ENCODE peak calls at places on chromosomes 2 and 18, in nine cellular contexts. E, C, M, R, X, F, A, G and J are unnamed samples.

GRCh38 chr2:172708247-172708646 is 27.4 kb upstream of the RAPGEF4 start:
- DNase-seq in A (no peak), C (no peak), E (no peak), G (no peak), M (no peak), X (no peak), R (no peak), F (no peak), J (no peak)

GRCh38 chr2:75894170-75894569 is 183.5 kb upstream of the GCFC2 start:
- DNase-seq in X (no peak), A (no peak), M (no peak), R (no peak), G (no peak), C (no peak), F (no peak), E (no peak), J (no peak)

GRCh38 chr2:215431290-215431689 is 4.6 kb downstream of the FN1 start:
- DNase-seq in C (no peak), R (no peak), A (no peak), M (no peak), F (no peak), G (no peak), E (no peak), X (no peak), J (no peak)

GRCh38 chr18:2173464-2173863 is 397.8 kb downstream of the METTL4 start:
- DNase-seq in M (no peak), A (no peak), R (peak; percentile 69), G (no peak), C (no peak), E (no peak), F (peak; percentile 12), X (peak; percentile 22), J (no peak)

GRCh38 chr2:211867845-211868361 is 670.7 kb downstream of the ERBB4 start:
- DNase-seq in C (no peak), G (no peak), R (peak; percentile 0), E (no peak), X (no peak), M (no peak), A (no peak), F (no peak), J (no peak)

GRCh38 chr2:196245746-196246145 is 74.4 kb upstream of the STK17B start:
- DNase-seq in M (no peak), C (no peak), R (no peak), X (no peak), G (no peak), E (no peak), F (no peak), A (no peak), J (no peak)

GRCh38 chr2:50401772-50402653 is 629.9 kb downstream of the NRXN1 start:
- DNase-seq in E (peak; percentile 70), X (peak; percentile 3), C (no peak), M (no peak), F (peak; percentile 24), G (no peak), R (peak; percentile 12), A (peak; percentile 59), J (peak; percentile 54)

GRCh38 chr2:237405006-237405559 is 8.9 kb downstream of the COL6A3 start:
- DNase-seq in M (no peak), X (no peak), E (no peak), R (peak; percentile 63), F (no peak), G (no peak), A (no peak), C (no peak), J (no peak)

GRCh38 chr2:173574713-173575112 is 220.0 kb downstream of the CDCA7 start:
- DNase-seq in F (no peak), G (no peak), C (no peak), X (no peak), A (no peak), M (no peak), E (no peak), R (no peak), J (no peak)

GRCh38 chr2:127449439-127449838 is 31.2 kb downstream of the PROC start:
- DNase-seq in F (no peak), E (peak; percentile 34), A (no peak), R (no peak), C (no peak), X (no peak), G (no peak), M (no peak), J (no peak)

GRCh38 chr2:27705851-27706622 is 42.3 kb downstream of the SLC4A1AP start:
- DNase-seq in F (peak; percentile 70), G (peak; percentile 87), R (peak; percentile 88), E (no peak), A (peak; percentile 85), C (no peak), X (no peak), M (no peak), J (no peak)

GRCh38 chr18:24051256-24051947 is 36.8 kb downstream of the TTC39C start:
- DNase-seq in C (no peak), A (no peak), M (no peak), R (no peak), F (no peak), X (no peak), G (no peak), E (no peak), J (no peak)

GRCh38 chr2:88959480-88960204 is 268.2 kb downstream of the RPIA start:
- DNase-seq in F (no peak), X (no peak), G (no peak), C (no peak), E (no peak), M (no peak), A (no peak), R (no peak), J (no peak)

GRCh38 chr2:189210250-189211075 is 30.9 kb upstream of the COL5A2 start:
- DNase-seq in M (no peak), C (no peak), E (no peak), F (peak; percentile 69), X (no peak), G (peak; percentile 29), A (no peak), R (peak; percentile 95), J (no peak)

GRCh38 chr18:61892683-61893303 is at the start of gene RNF152:
- DNase-seq in F (peak; percentile 39), R (no peak), G (no peak), M (no peak), A (peak; percentile 27), X (no peak), C (peak; percentile 54), E (peak; percentile 81), J (peak; percentile 23)

GRCh38 chr2:142052220-142052863 is 78.5 kb downstream of the LRP1B start:
- DNase-seq in E (no peak), C (no peak), G (no peak), M (no peak), X (no peak), F (no peak), A (no peak), R (no peak), J (no peak)

GRCh38 chr2:71667256-71668182 is 214.2 kb downstream of the DYSF start:
- DNase-seq in R (no peak), E (no peak), M (peak; percentile 54), G (no peak), C (no peak), X (no peak), F (no peak), A (no peak), J (no peak)

DNA sequence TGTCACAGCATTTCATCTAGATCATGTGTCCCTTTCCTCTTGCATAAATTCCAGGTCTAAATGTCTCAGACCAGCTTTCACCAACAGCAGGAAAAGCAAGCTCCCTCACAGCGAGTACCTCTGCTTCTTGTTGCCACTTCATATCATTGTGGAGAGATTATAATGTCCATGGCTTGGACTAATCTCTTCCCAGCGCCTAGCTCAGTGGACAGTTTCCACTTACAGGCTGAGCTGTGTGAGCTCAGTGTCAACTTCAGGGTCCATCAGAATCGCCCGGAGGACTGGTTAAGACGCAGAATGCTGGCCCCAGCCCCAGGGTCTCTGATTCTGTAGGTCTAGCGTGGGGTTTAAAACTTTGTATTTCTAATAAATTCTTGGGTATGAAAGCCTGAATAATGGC is 54.7 kb downstream of the TMEM163 start:
- DNase-seq in C (no peak), M (no peak), G (no peak), A (no peak), F (no peak), R (no peak), E (no peak), X (no peak), J (no peak)
- H3K4me3 ChIP-seq in C (no peak overlapping the region), M (no peak overlapping the region), G (no peak overlapping the region), A (no peak overlapping the region), F (no peak overlapping the region), R (no peak overlapping the region), E (no peak overlapping the region), X (no peak overlapping the region), J (no peak overlapping the region)

DNA sequence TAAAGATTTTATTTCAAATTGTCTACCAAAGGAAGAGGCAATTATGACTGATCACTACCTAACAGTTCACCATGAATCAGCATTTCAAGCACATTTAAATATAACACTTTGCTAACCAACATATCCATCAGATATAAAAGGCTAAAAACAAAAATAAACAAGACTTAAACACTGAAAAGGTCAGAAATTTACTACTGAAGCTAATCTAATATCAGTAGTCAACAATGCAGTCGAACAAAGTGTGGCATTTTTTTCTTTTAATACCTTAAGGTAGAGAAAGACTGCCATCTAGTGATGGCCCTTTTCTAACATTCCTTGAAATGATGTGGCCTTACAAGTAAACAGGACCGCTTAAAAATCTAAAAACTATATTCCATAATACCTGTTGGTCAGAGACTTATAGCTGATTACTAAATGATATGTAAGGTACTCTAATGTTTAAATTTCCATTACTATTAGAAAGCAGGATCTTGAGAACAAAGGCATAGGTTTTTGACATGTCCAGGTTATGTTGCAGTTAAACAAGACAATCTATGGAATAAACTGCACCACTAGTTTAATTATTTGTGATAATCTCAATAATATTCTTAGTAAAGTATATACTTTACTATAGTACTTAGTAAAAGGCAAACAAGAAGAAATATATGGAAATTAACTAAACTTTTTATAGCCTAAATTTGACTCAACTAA is 80.0 kb downstream of the EXOC6B start:
- DNase-seq in C (no peak), R (peak; percentile 33), F (no peak), G (no peak), E (peak; percentile 78), X (no peak), M (no peak), A (no peak), J (no peak)
- TF ChIP-seq CTCF in C (peak; percentile 70), R (peak; percentile 58), F (peak; percentile 69), G (peak; percentile 48), E (peak; percentile 80), X (peak; percentile 28), M (peak; percentile 50), A (peak; percentile 76), J (peak; percentile 49)

GRCh38 chr2:8546319-8547283 is 135.3 kb upstream of the ID2 start:
- DNase-seq in C (peak; percentile 73), G (no peak), R (no peak), M (peak; percentile 63), A (no peak), E (no peak), F (no peak), X (peak; percentile 74), J (no peak)
- H3K4me3 ChIP-seq in C (no peak overlapping the region), G (no peak overlapping the region), R (no peak overlapping the region), M (no peak overlapping the region), A (no peak overlapping the region), E (no peak overlapping the region), F (no peak overlapping the region), X (no peak overlapping the region), J (no peak overlapping the region)

DNA sequence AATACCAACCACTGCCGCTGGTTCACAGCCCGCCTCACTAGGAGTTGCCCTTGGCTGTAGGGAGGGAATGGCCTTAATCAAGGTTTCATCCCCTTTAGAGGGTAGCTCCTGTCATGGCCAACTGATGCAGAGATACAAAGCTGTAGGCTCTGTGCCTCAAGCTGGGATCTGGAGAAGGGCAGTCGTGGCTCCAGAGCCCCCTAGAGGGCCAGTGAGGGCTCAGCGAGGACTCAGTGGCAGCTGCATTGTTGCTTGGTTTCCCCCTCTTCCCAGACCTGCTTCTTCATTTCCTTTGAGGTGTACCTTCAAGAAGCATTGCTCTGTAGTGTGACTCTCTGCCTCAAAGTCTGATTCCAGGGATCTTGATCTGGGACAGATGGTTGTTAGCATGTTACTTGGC is 302.1 kb downstream of the LPIN1 start:
- DNase-seq in G (no peak), E (peak; percentile 56), A (no peak), R (no peak), M (no peak), X (no peak), F (no peak), C (no peak), J (peak; percentile 48)
- TF ChIP-seq CTCF in G (no peak), E (peak; percentile 52), A (no peak), R (peak; percentile 38), M (no peak), X (no peak), F (no peak), C (no peak), J (peak; percentile 74)